ENCODE peak calls at places on chromosomes 12 and 14, in five cellular contexts. M, X, U, Z and E are unnamed samples.

GRCh38 chr12:49503674-49504180 is 35.1 kb upstream of the KCNH3 start:
- DNase-seq in M (no peak), X (no peak), U (no peak), Z (no peak), E (no peak)

GRCh38 chr12:123389560-123390351 is 5.8 kb downstream of the KMT5A start:
- DNase-seq in M (peak; percentile 25), X (peak; percentile 87), U (peak; percentile 86), Z (no peak), E (no peak)

GRCh38 chr14:83260751-83261150 is 1727.1 kb upstream of the SEL1L start:
- DNase-seq in M (no peak), X (no peak), U (no peak), Z (no peak), E (peak; percentile 44)

GRCh38 chr12:15937902-15938301 is 26.8 kb downstream of the DERA start:
- DNase-seq in M (no peak), X (no peak), U (no peak), Z (no peak), E (no peak)

GRCh38 chr14:56752428-56752827 is 57.9 kb downstream of the OTX2 start:
- DNase-seq in M (no peak), X (no peak), U (no peak), Z (no peak), E (no peak)

GRCh38 chr12:96774501-96775256 is 132.4 kb upstream of the NEDD1 start:
- DNase-seq in M (no peak), X (no peak), U (no peak), Z (no peak), E (no peak)

GRCh38 chr12:94954029-94954685 is 49.3 kb downstream of the NDUFA12 start:
- DNase-seq in M (no peak), X (no peak), U (no peak), Z (no peak), E (no peak)

GRCh38 chr14:60222820-60223219 is 26.2 kb upstream of the PPM1A start:
- DNase-seq in M (no peak), X (peak; percentile 94), U (peak; percentile 43), Z (no peak), E (no peak)

GRCh38 chr12:13242926-13243325 is 46.4 kb downstream of the EMP1 start:
- DNase-seq in M (no peak), X (no peak), U (no peak), Z (no peak), E (no peak)

GRCh38 chr12:96323906-96324305 is 76.3 kb downstream of the CDK17 start:
- DNase-seq in M (no peak), X (no peak), U (no peak), Z (no peak), E (no peak)

GRCh38 chr12:93085383-93086287 is 156.5 kb upstream of the EEA1 start:
- DNase-seq in M (no peak), X (no peak), U (no peak), Z (no peak), E (no peak)

GRCh38 chr14:29601559-29602109 is 326.0 kb downstream of the PRKD1 start:
- DNase-seq in M (no peak), X (no peak), U (no peak), Z (no peak), E (no peak)

GRCh38 chr14:100072783-100073346 is 7.6 kb downstream of the EVL start:
- DNase-seq in M (peak; percentile 81), X (no peak), U (peak; percentile 80), Z (no peak), E (no peak)

GRCh38 chr14:89588016-89588415 is 171.0 kb upstream of the FOXN3 start:
- DNase-seq in M (no peak), X (no peak), U (no peak), Z (no peak), E (no peak)